ENCODE peak calls at places on chromosomes 7 and 10, in eight cellular contexts. S is GM12878, U is transverse colon, Z is lower lobe of right lung, X is HCT116, Q is AG04450, A is neural progenitor cell, E is A673. H is an unnamed sample.

GRCh38 chr7:55964802-55965470 is 551 bp downstream of the NIPSNAP2 start:
- DNase-seq in Z (peak; percentile 91), S (no peak), U (peak; percentile 88), X (peak; percentile 13), E (peak; percentile 37), Q (no peak), A (peak; percentile 77), H (peak; percentile 87)

GRCh38 chr7:27873981-27874957 is 134.3 kb downstream of the TAX1BP1 start:
- DNase-seq in E (no peak), Z (peak; percentile 71), U (peak; percentile 49), A (no peak), X (no peak), Q (no peak), S (no peak), H (peak; percentile 84)

GRCh38 chr7:45069444-45070253 is 19.1 kb downstream of the NACAD start:
- DNase-seq in Q (no peak), U (no peak), S (no peak), X (no peak), E (no peak), Z (no peak), A (no peak), H (peak; percentile 32)

GRCh38 chr7:55572378-55573233 is at the start of gene VOPP1:
- DNase-seq in X (no peak), S (no peak), Q (no peak), U (peak; percentile 70), E (peak; percentile 86), A (peak; percentile 91), Z (peak; percentile 73), H (peak; percentile 84)

GRCh38 chr7:55158541-55158940 is 139.7 kb downstream of the EGFR start:
- DNase-seq in Q (no peak), S (no peak), X (no peak), Z (no peak), A (no peak), U (no peak), E (no peak), H (no peak)

GRCh38 chr10:117983961-117984360 is 62.8 kb downstream of the RAB11FIP2 start:
- DNase-seq in U (no peak), Q (no peak), E (no peak), A (no peak), S (no peak), X (no peak), Z (no peak), H (no peak)

GRCh38 chr7:116490351-116490750 is 9.2 kb upstream of the CAV2 start:
- DNase-seq in A (no peak), U (no peak), S (no peak), Q (no peak), X (no peak), E (no peak), Z (no peak), H (no peak)

GRCh38 chr7:140062528-140063299 is at the start of gene PARP12:
- DNase-seq in U (peak; percentile 94), A (peak; percentile 74), E (peak; percentile 84), X (no peak), S (peak; percentile 36), Z (peak; percentile 97), Q (peak; percentile 54), H (peak; percentile 96)

GRCh38 chr7:69871213-69871885 is 273.1 kb downstream of the AUTS2 start:
- DNase-seq in A (no peak), Q (no peak), S (no peak), X (no peak), Z (no peak), E (no peak), U (no peak), H (no peak)

GRCh38 chr10:13930123-13930522 is 343.4 kb downstream of the PRPF18 start:
- DNase-seq in Z (no peak), X (no peak), Q (no peak), A (peak; percentile 6), E (no peak), U (no peak), S (no peak), H (no peak)

GRCh38 chr7:101915000-101915399 is 97.6 kb downstream of the CUX1 start:
- DNase-seq in U (no peak), X (no peak), E (no peak), Z (no peak), S (no peak), A (no peak), Q (no peak), H (no peak)

GRCh38 chr10:18618995-18619394 is 32.4 kb downstream of the NSUN6 start:
- DNase-seq in X (no peak), Z (no peak), U (no peak), E (peak; percentile 45), A (no peak), Q (no peak), S (no peak), H (no peak)

GRCh38 chr10:11147723-11148122 is 130.1 kb downstream of the CELF2 start:
- DNase-seq in A (peak; percentile 30), U (no peak), S (no peak), Z (peak; percentile 56), Q (no peak), E (no peak), X (no peak), H (peak; percentile 72)

GRCh38 chr10:69069090-69070042 is 18.5 kb upstream of the SRGN start:
- DNase-seq in U (no peak), Z (no peak), X (no peak), E (no peak), S (no peak), A (no peak), Q (no peak), H (no peak)

GRCh38 chr10:22002531-22003110 is 909 bp downstream of the DNAJC1 start:
- DNase-seq in Z (no peak), U (no peak), S (no peak), X (no peak), Q (no peak), A (peak; percentile 10), E (peak; percentile 23), H (no peak)

GRCh38 chr10:61942997-61943457 is 41.5 kb downstream of the ARID5B start:
- DNase-seq in A (no peak), U (no peak), E (peak; percentile 12), Q (no peak), S (no peak), Z (no peak), X (no peak), H (no peak)

GRCh38 chr10:92574545-92575377 is 868 bp upstream of the IDE start:
- DNase-seq in U (no peak), E (no peak), Q (no peak), A (peak; percentile 6), S (no peak), Z (no peak), X (no peak), H (no peak)

GRCh38 chr10:129961274-129961839 is 2.7 kb downstream of the EBF3 start:
- DNase-seq in A (no peak), Q (no peak), Z (no peak), S (no peak), X (no peak), U (no peak), E (no peak), H (no peak)

GRCh38 chr10:129962558-129963075 is 1.5 kb downstream of the EBF3 start:
- DNase-seq in U (no peak), Q (no peak), A (no peak), Z (no peak), X (no peak), S (no peak), E (no peak), H (no peak)

GRCh38 chr10:129963076-129963830 is 821 bp downstream of the EBF3 start:
- DNase-seq in A (peak; percentile 78), X (no peak), Z (no peak), U (no peak), E (peak; percentile 67), S (no peak), Q (no peak), H (no peak)

GRCh38 chr10:129960493-129961273 is 3.4 kb downstream of the EBF3 start:
- DNase-seq in S (no peak), A (peak; percentile 22), E (no peak), X (no peak), Z (no peak), Q (no peak), U (no peak), H (no peak)

GRCh38 chr10:129962092-129962494 is 2.0 kb downstream of the EBF3 start:
- DNase-seq in Z (no peak), U (no peak), Q (no peak), A (peak; percentile 54), S (no peak), E (no peak), X (no peak), H (no peak)
- H3K27ac ChIP-seq in Z (no peak overlapping the region), U (no peak overlapping the region), Q (no peak overlapping the region), A (no peak overlapping the region), S (no peak overlapping the region), E (peak overlapping the region; percentile 86), X (no peak overlapping the region), H (no peak overlapping the region)

GRCh38 chr10:67801118-67801517 is 36.9 kb downstream of the DNAJC12 start:
- DNase-seq in S (no peak), A (no peak), E (no peak), U (no peak), Z (no peak), Q (no peak), X (no peak), H (no peak)
- TF ChIP-seq CTCF in S (no peak), A (no peak), E (no peak), U (no peak), Z (no peak), Q (no peak), X (no peak), H (no peak)

DNA sequence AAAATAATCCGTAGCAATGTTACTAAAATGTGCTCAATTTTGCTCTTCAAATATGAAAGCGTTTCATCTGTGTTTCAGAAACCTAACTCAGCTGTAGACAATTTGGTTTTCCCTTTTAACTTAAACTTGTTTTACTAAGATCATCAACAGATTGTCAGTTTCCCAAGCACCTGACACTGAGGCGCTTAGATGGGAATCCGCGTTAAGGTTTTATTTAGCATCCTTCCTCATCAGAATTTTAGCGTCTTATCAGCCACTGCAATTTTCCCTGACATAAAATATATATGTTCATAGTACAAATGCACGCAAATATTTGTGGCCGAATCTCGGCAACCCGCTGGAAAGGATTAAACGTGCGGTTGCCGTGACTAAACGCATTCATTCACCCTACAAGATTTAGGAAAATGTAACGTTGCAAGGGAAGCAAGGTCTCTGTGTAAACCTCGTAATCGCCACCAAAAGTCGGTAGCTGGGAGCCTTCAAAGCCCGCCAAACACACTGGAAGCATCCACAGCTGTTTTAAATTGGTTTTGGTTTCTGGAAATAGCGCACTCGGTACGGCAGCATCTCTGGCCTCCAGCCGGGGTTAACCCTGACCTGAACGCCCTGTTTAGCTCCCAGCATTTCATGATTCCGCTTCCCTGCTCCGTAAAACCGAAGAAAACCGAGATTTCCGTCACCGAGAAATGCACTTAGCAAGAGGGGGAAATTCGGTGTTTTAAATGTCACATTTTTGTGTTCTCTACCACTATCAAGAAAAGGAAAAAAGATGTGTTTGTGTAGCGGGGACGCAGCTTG is 970 bp downstream of the SGCE start:
- DNase-seq in E (peak; percentile 65), X (no peak), Z (no peak), U (no peak), Q (no peak), A (peak; percentile 44), S (no peak), H (no peak)
- H3K4me3 ChIP-seq in E (peak overlapping the region; percentile 63), X (peak overlapping the region; percentile 57), Z (peak overlapping the region; percentile 67), U (peak overlapping the region; percentile 39), Q (peak overlapping the region; percentile 75), A (peak overlapping the region; percentile 80), S (peak overlapping the region; percentile 79), H (peak overlapping the region; percentile 53)

DNA sequence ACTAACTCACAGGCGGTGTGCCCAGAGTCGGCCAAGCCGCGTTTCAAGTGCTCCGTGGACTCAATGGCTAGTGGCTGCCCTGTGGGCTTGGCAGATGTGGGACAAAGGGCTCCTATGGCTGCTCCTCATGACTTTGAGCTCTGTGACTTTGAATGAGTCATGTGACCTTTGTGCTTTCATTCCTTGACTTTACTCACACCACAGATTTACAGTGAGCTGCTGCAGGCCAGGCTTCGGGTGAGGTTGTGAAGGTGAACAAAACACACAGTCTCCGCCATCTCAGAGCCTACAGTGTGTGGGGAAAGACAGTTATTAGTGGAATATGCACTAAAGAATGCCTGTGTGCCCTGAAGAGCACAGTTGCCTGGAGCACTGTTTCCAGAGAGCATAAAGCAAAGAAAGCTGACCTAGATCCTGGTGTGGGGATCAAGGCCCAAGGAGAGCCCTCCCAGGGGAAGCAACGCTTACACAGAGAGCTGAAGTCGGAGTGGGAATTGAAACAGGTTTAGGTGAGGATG is 29.7 kb upstream of the PLEKHA1 start:
- DNase-seq in U (peak; percentile 45), Z (no peak), A (no peak), X (peak; percentile 46), E (no peak), S (no peak), Q (no peak), H (peak; percentile 76)
- H3K27ac ChIP-seq in U (peak overlapping the region; percentile 54), Z (no peak overlapping the region), A (no peak overlapping the region), X (no peak overlapping the region), E (no peak overlapping the region), S (no peak overlapping the region), Q (no peak overlapping the region), H (peak overlapping the region; percentile 84)